ENCODE peak calls at places on chromosomes 13 and 19, in seven cellular contexts. A, P, X, S, G, M and Q are unnamed samples.

GRCh38 chr13:42066542-42066941 is 18.1 kb downstream of the DGKH start:
- DNase-seq in P (no peak), G (no peak), A (no peak), X (no peak), M (no peak), S (no peak), Q (no peak)

GRCh38 chr19:2337329-2337707 is 8.8 kb downstream of the SPPL2B start:
- DNase-seq in X (peak; percentile 18), M (no peak), S (no peak), G (no peak), A (no peak), P (no peak), Q (no peak)

GRCh38 chr13:96662036-96662435 is 332.2 kb downstream of the OXGR1 start:
- DNase-seq in S (no peak), A (no peak), P (no peak), X (no peak), G (no peak), M (no peak), Q (no peak)

GRCh38 chr19:17835182-17836006 is 12.4 kb downstream of the JAK3 start:
- DNase-seq in P (peak; percentile 32), A (no peak), X (no peak), S (no peak), M (no peak), G (no peak), Q (no peak)

GRCh38 chr19:21430674-21431073 is 33.7 kb downstream of the ZNF493 start:
- DNase-seq in X (no peak), G (no peak), P (no peak), A (no peak), S (no peak), M (no peak), Q (no peak)

GRCh38 chr19:29387586-29387985 is 138.2 kb upstream of the VSTM2B start:
- DNase-seq in M (no peak), A (no peak), G (no peak), P (peak; percentile 25), S (no peak), X (no peak), Q (no peak)

GRCh38 chr13:113103646-113104045 is 1.9 kb upstream of the F7 start:
- DNase-seq in P (no peak), A (no peak), M (no peak), G (no peak), X (no peak), S (no peak), Q (no peak)

GRCh38 chr19:28829762-28830161 is 383.2 kb downstream of the UQCRFS1 start:
- DNase-seq in S (no peak), M (no peak), X (no peak), P (no peak), A (no peak), G (no peak), Q (no peak)

GRCh38 chr13:97385854-97386253 is 48.1 kb upstream of the RAP2A start:
- DNase-seq in S (no peak), G (no peak), X (peak; percentile 15), A (no peak), M (no peak), P (peak; percentile 76), Q (no peak)

GRCh38 chr19:39409886-39410619 is 2.4 kb upstream of the PLEKHG2 start:
- DNase-seq in G (peak; percentile 22), P (peak; percentile 80), S (no peak), A (peak; percentile 31), M (peak; percentile 78), X (peak; percentile 95), Q (peak; percentile 95)

GRCh38 chr13:110340812-110341444 is 33.8 kb downstream of the COL4A2 start:
- DNase-seq in M (peak; percentile 22), X (no peak), P (peak; percentile 30), S (no peak), A (peak; percentile 58), G (no peak), Q (peak; percentile 93)

GRCh38 chr19:10749435-10750384 is 31.8 kb downstream of the DNM2 start:
- DNase-seq in S (no peak), G (no peak), A (no peak), M (no peak), X (no peak), P (no peak), Q (no peak)